ENCODE peak calls at places on chromosomes 1 and 21, in seven cellular contexts. O is NCI-H1694; G is HS-27A; T is MCF 10A; U is IMR-90; A is body of pancreas; Y is activated gamma-delta T cell treated with anti-CD3 and anti-CD28 coated beads, Interleukin-2, amount 50 U/mL, for 16 hours. M is an unnamed sample.

GRCh38 chr1:59857679-59858354 is 43.1 kb downstream of the HOOK1 start:
- DNase-seq in O (no peak), Y (no peak), A (no peak), T (no peak), G (no peak), U (no peak), M (no peak)

GRCh38 chr1:54969879-54970278 is 10.5 kb upstream of the TMEM61 start:
- DNase-seq in T (no peak), A (no peak), Y (no peak), G (no peak), O (no peak), U (no peak), M (no peak)

GRCh38 chr1:2981981-2982614 is 39.2 kb upstream of the ACTRT2 start:
- DNase-seq in O (no peak), Y (no peak), A (no peak), G (no peak), U (no peak), T (no peak), M (no peak)

GRCh38 chr1:30310966-30311742 is 412.2 kb downstream of the MATN1 start:
- DNase-seq in Y (no peak), A (no peak), U (no peak), O (no peak), T (no peak), G (no peak), M (no peak)

GRCh38 chr1:33997127-33998047 is 133.5 kb downstream of the HMGB4 start:
- DNase-seq in Y (no peak), G (no peak), A (no peak), O (no peak), U (no peak), T (no peak), M (no peak)

GRCh38 chr21:36710729-36711048 is 11.8 kb downstream of the SIM2 start:
- DNase-seq in Y (no peak), G (no peak), U (no peak), O (no peak), A (no peak), T (no peak), M (no peak)

GRCh38 chr1:154463512-154463990 is 38.5 kb upstream of the TDRD10 start:
- DNase-seq in Y (peak; percentile 29), O (no peak), T (no peak), A (no peak), G (no peak), U (no peak), M (no peak)

GRCh38 chr21:40512590-40512989 is 334.4 kb downstream of the DSCAM start:
- DNase-seq in O (no peak), A (no peak), T (peak; percentile 18), U (no peak), Y (no peak), G (no peak), M (peak; percentile 19)

GRCh38 chr1:99964806-99965205 is 5.0 kb upstream of the SLC35A3 start:
- DNase-seq in U (no peak), G (no peak), Y (no peak), A (no peak), O (no peak), T (no peak), M (no peak)

GRCh38 chr1:75600781-75601180 is 10.1 kb downstream of the SLC44A5 start:
- DNase-seq in U (no peak), T (no peak), Y (no peak), A (no peak), G (no peak), O (no peak), M (no peak)

GRCh38 chr1:33119532-33120217 is 38.7 kb downstream of the AZIN2 start:
- DNase-seq in O (no peak), U (peak; percentile 46), A (no peak), G (no peak), Y (no peak), T (no peak), M (peak; percentile 12)

GRCh38 chr1:101000141-101000867 is 25.3 kb downstream of the DPH5 start:
- DNase-seq in A (no peak), G (no peak), T (no peak), O (no peak), Y (no peak), U (peak; percentile 31), M (no peak)

GRCh38 chr1:23383547-23384311 is 14.1 kb upstream of the ZNF436 start:
- DNase-seq in U (no peak), T (no peak), A (no peak), Y (no peak), G (no peak), O (no peak), M (no peak)

GRCh38 chr1:64471218-64471719 is 1.3 kb downstream of the CACHD1 start:
- DNase-seq in T (peak; percentile 25), Y (no peak), A (peak; percentile 42), G (no peak), U (no peak), O (no peak), M (peak; percentile 50)

GRCh38 chr1:14538335-14538734 is 60.1 kb upstream of the KAZN start:
- DNase-seq in T (no peak), Y (no peak), U (no peak), O (peak; percentile 1), A (no peak), G (no peak), M (no peak)

GRCh38 chr1:229461032-229461668 is 27.3 kb upstream of the ACTA1 start:
- DNase-seq in Y (no peak), O (no peak), T (no peak), U (no peak), A (no peak), G (no peak), M (no peak)

GRCh38 chr1:53684741-53685140 is 54.2 kb downstream of the GLIS1 start:
- DNase-seq in U (no peak), Y (no peak), O (no peak), A (no peak), G (no peak), T (no peak), M (no peak)

GRCh38 chr1:198156111-198156744 is 570 bp upstream of the NEK7 start:
- DNase-seq in U (peak; percentile 66), A (peak; percentile 78), O (peak; percentile 79), Y (peak; percentile 56), G (peak; percentile 74), T (peak; percentile 91), M (peak; percentile 70)

GRCh38 chr1:82728206-82728605 is 927.5 kb downstream of the ADGRL2 start:
- DNase-seq in U (no peak), T (no peak), G (no peak), Y (no peak), A (no peak), O (no peak), M (no peak)

GRCh38 chr1:166952002-166952746 is 23.2 kb downstream of the ILDR2 start:
- DNase-seq in U (peak; percentile 48), G (no peak), O (no peak), T (peak; percentile 81), Y (no peak), A (no peak), M (no peak)

GRCh38 chr21:28975401-28975800 is 17.3 kb downstream of the LTN1 start:
- DNase-seq in T (no peak), Y (no peak), U (peak; percentile 45), G (no peak), O (no peak), A (no peak), M (no peak)

GRCh38 chr1:77536813-77537212 is 145.6 kb downstream of the ZZZ3 start:
- DNase-seq in Y (no peak), T (peak; percentile 90), G (peak; percentile 96), O (no peak), A (no peak), U (peak; percentile 98), M (no peak)

GRCh38 chr1:175459839-175460238 is 267.3 kb upstream of the KIAA0040 start:
- DNase-seq in O (no peak), T (no peak), G (no peak), U (no peak), Y (no peak), A (no peak), M (no peak)

GRCh38 chr1:13543927-13544556 is 30.2 kb upstream of the LRRC38 start:
- DNase-seq in U (no peak), G (no peak), O (peak; percentile 1), A (peak; percentile 48), T (peak; percentile 36), Y (no peak), M (no peak)

GRCh38 chr21:43982489-43983078 is 29.5 kb upstream of the TRAPPC10 start:
- DNase-seq in O (no peak), U (no peak), A (no peak), T (no peak), G (no peak), Y (no peak), M (no peak)

GRCh38 chr1:13540871-13541270 is 27.1 kb upstream of the LRRC38 start:
- DNase-seq in T (no peak), O (no peak), Y (no peak), U (no peak), A (no peak), G (no peak), M (no peak)

GRCh38 chr1:57860931-57861600 is 437.2 kb upstream of the DAB1 start:
- DNase-seq in A (no peak), G (no peak), O (no peak), U (no peak), Y (no peak), T (peak; percentile 46), M (no peak)

GRCh38 chr1:216710042-216710441 is 13.2 kb downstream of the ESRRG start:
- DNase-seq in A (no peak), Y (no peak), U (no peak), G (no peak), T (no peak), O (no peak), M (no peak)

GRCh38 chr1:52552236-52552504 is 722 bp downstream of the TUT4 start:
- DNase-seq in Y (peak; percentile 57), G (peak; percentile 20), U (peak; percentile 80), O (peak; percentile 16), A (peak; percentile 37), T (peak; percentile 85), M (peak; percentile 22)

GRCh38 chr1:50332941-50333594 is 90.2 kb downstream of the DMRTA2 start:
- DNase-seq in O (no peak), G (no peak), U (peak; percentile 13), Y (no peak), A (peak; percentile 52), T (peak; percentile 40), M (no peak)

GRCh38 chr21:17146426-17146825 is 366.4 kb upstream of the CXADR start:
- DNase-seq in G (no peak), T (no peak), A (no peak), U (no peak), O (no peak), Y (no peak), M (peak; percentile 10)

GRCh38 chr1:21261551-21262281 is 28.5 kb downstream of the ECE1 start:
- DNase-seq in A (peak; percentile 61), T (peak; percentile 92), U (peak; percentile 96), O (no peak), G (peak; percentile 83), Y (no peak), M (no peak)

GRCh38 chr1:39063191-39063590 is 37.0 kb downstream of the NDUFS5 start:
- DNase-seq in O (no peak), G (no peak), A (no peak), Y (no peak), T (no peak), U (no peak), M (no peak)

GRCh38 chr1:156748670-156749428 is 2.6 kb downstream of the HDGF start:
- DNase-seq in Y (no peak), U (peak; percentile 63), G (no peak), O (no peak), T (peak; percentile 95), A (peak; percentile 49), M (no peak)